ENCODE peak calls at places on chromosomes 16 and 17, in nine cellular contexts. W is upper lobe of right lung; A is CD4-positive, alpha-beta T cell; Y is tibial nerve; N is thoracic aorta; C is fibroblast of lung; H is neural progenitor cell; O is PC-9; F is tibial artery. B is an unnamed sample. For H3K9me3, the result is how much of the 10 kb centered on the place peaks cover.

GRCh38 chr16:66427871-66428681 is 981 bp downstream of the BEAN1 start:
- DNase-seq in H (peak), N (no peak), F (no peak), C (peak), O (no peak), A (no peak), Y (no peak), W (no peak), B (no peak)

GRCh38 chr17:9456265-9456664 is 119.4 kb downstream of the STX8 start:
- DNase-seq in N (no peak), F (no peak), C (no peak), O (no peak), H (no peak), Y (no peak), W (no peak), A (no peak), B (no peak)

GRCh38 chr17:18246880-18247612 is 11.5 kb downstream of the FLII start:
- DNase-seq in H (peak), Y (peak), F (no peak), W (peak), O (peak), A (no peak), C (peak), N (no peak), B (no peak)

GRCh38 chr17:19248923-19249574 is 11.9 kb downstream of the EPN2 start:
- DNase-seq in N (no peak), O (peak), C (peak), A (no peak), F (peak), W (peak), Y (no peak), H (no peak), B (no peak)

GRCh38 chr16:71282943-71283342 is 6.3 kb downstream of the CMTR2 start:
- DNase-seq in H (no peak), N (no peak), F (no peak), Y (no peak), C (no peak), W (no peak), O (no peak), A (no peak), B (no peak)

GRCh38 chr17:34451313-34451712 is 88.3 kb upstream of the CCL1 start:
- DNase-seq in F (no peak), H (no peak), N (no peak), A (no peak), Y (no peak), W (no peak), O (no peak), C (no peak), B (no peak)

GRCh38 chr17:32854834-32855389 is 22.0 kb downstream of the MYO1D start:
- DNase-seq in C (no peak), Y (no peak), N (no peak), F (no peak), A (no peak), O (no peak), H (no peak), W (no peak), B (no peak)

GRCh38 chr17:8825802-8826201 is 26.6 kb upstream of the MFSD6L start:
- DNase-seq in H (no peak), F (no peak), N (no peak), O (no peak), Y (no peak), A (no peak), W (no peak), C (no peak), B (no peak)

GRCh38 chr16:80210787-80211186 is 330.0 kb upstream of the DYNLRB2 start:
- DNase-seq in Y (no peak), W (no peak), F (no peak), C (no peak), H (no peak), O (no peak), N (no peak), A (no peak), B (no peak)

GRCh38 chr17:28327031-28327607 is 8.1 kb downstream of the TMEM97 start:
- DNase-seq in W (no peak), F (no peak), Y (no peak), C (no peak), A (no peak), N (no peak), O (no peak), H (no peak), B (no peak)

GRCh38 chr16:14135704-14136103 is 64.6 kb downstream of the MRTFB start:
- DNase-seq in Y (no peak), F (no peak), W (no peak), A (no peak), H (no peak), O (no peak), N (no peak), C (no peak), B (no peak)

GRCh38 chr16:27315333-27316037 is 1.7 kb downstream of the IL4R start:
- DNase-seq in H (peak), Y (no peak), A (peak), C (peak), W (peak), F (peak), O (peak), N (peak), B (no peak)

GRCh38 chr17:19346351-19347255 is 15.9 kb downstream of the B9D1 start:
- DNase-seq in W (peak), N (peak), C (peak), O (peak), F (peak), A (no peak), H (no peak), Y (peak), B (no peak)

GRCh38 chr17:50805486-50805885 is 29.9 kb upstream of the WFIKKN2 start:
- DNase-seq in H (no peak), W (no peak), F (no peak), A (no peak), O (no peak), N (no peak), C (no peak), Y (no peak), B (no peak)

GRCh38 chr16:81443688-81444447 is 740 bp upstream of the CMIP start:
- DNase-seq in C (no peak), W (peak), A (no peak), Y (no peak), F (no peak), O (no peak), N (no peak), H (no peak), B (no peak)

GRCh38 chr17:78272181-78272913 is 40.9 kb downstream of the TMEM235 start:
- DNase-seq in A (peak), W (peak), C (peak), F (no peak), H (peak), Y (no peak), O (peak), N (no peak), B (peak)

GRCh38 chr17:82598256-82599011 is 49.8 kb downstream of the WDR45B start:
- DNase-seq in Y (no peak), O (no peak), C (peak), W (no peak), H (no peak), A (no peak), F (no peak), N (no peak), B (no peak)

GRCh38 chr17:31549121-31549524 is 157.6 kb downstream of the RAB11FIP4 start:
- DNase-seq in A (no peak), H (no peak), C (no peak), F (no peak), N (no peak), W (no peak), Y (no peak), O (no peak), B (no peak)

GRCh38 chr16:88511911-88512310 is 58.3 kb upstream of the ZC3H18 start:
- DNase-seq in H (no peak), A (no peak), W (no peak), O (no peak), N (no peak), C (no peak), Y (no peak), F (no peak), B (no peak)

GRCh38 chr17:72494576-72494975 is 373.8 kb downstream of the SOX9 start:
- DNase-seq in A (no peak), N (no peak), H (no peak), C (no peak), F (no peak), Y (no peak), W (no peak), O (no peak), B (no peak)

GRCh38 chr16:86818701-86819522 is 240.6 kb downstream of the FOXL1 start:
- DNase-seq in O (no peak), H (no peak), F (no peak), W (no peak), A (no peak), Y (no peak), N (no peak), C (no peak), B (no peak)

GRCh38 chr16:48963901-48964615 is 317.6 kb downstream of the CBLN1 start:
- DNase-seq in A (no peak), F (no peak), O (no peak), W (no peak), C (peak), H (no peak), N (no peak), Y (no peak), B (no peak)

GRCh38 chr16:30421010-30421409 is 8.8 kb downstream of the DCTPP1 start:
- DNase-seq in F (no peak), H (no peak), W (no peak), C (no peak), Y (no peak), A (no peak), O (no peak), N (no peak), B (no peak)

GRCh38 chr17:7191571-7192270 is 12.6 kb upstream of the ASGR1 start:
- DNase-seq in W (no peak), O (no peak), A (no peak), F (no peak), N (no peak), C (peak), H (peak), Y (no peak), B (no peak)

GRCh38 chr16:86681440-86681838 is 103.1 kb downstream of the FOXL1 start:
- DNase-seq in O (no peak), F (peak), H (no peak), W (no peak), A (no peak), Y (peak), N (peak), C (peak), B (no peak)

GRCh38 chr17:58388302-58389190 is 28.8 kb downstream of the RNF43 start:
- DNase-seq in A (no peak), C (peak), O (no peak), F (no peak), N (no peak), W (no peak), Y (no peak), H (no peak), B (no peak)

GRCh38 chr16:66127459-66128362 is 238.8 kb upstream of the CDH5 start:
- DNase-seq in C (peak), O (no peak), F (peak), H (peak), W (no peak), N (no peak), Y (no peak), A (no peak), B (no peak)

GRCh38 chr17:74737299-74738050 is 419 bp downstream of the RAB37 start:
- DNase-seq in O (no peak), A (peak), Y (no peak), C (peak), N (no peak), F (no peak), W (no peak), H (peak), B (peak)

GRCh38 chr17:42340691-42341127 is 47.5 kb downstream of the STAT3 start:
- DNase-seq in H (no peak), O (no peak), Y (no peak), C (no peak), F (no peak), A (no peak), W (no peak), N (no peak), B (no peak)

GRCh38 chr17:14318109-14318905 is 17.4 kb downstream of the HS3ST3B1 start:
- DNase-seq in A (no peak), O (no peak), Y (no peak), H (no peak), F (no peak), N (no peak), C (no peak), W (no peak), B (no peak)

GRCh38 chr17:8137645-8138342 is 13.9 kb upstream of the HES7 start:
- DNase-seq in A (no peak), F (peak), O (no peak), W (no peak), C (no peak), H (no peak), N (no peak), Y (no peak), B (no peak)

GRCh38 chr16:75764154-75764768 is 38.0 kb upstream of the CPHXL start:
- DNase-seq in N (no peak), W (no peak), Y (no peak), F (peak), O (peak), H (peak), C (peak), A (peak), B (peak)

GRCh38 chr16:21685034-21685455 is 21.3 kb downstream of the OTOA start:
- DNase-seq in A (no peak), Y (no peak), F (no peak), W (no peak), O (no peak), H (peak), C (no peak), N (no peak), B (no peak)

GRCh38 chr16:75632857-75633256 is 9.8 kb upstream of the ADAT1 start:
- DNase-seq in W (no peak), O (no peak), Y (no peak), F (no peak), H (no peak), C (no peak), N (no peak), A (no peak), B (no peak)

GRCh38 chr16:83744521-83744981 is 63.2 kb upstream of the HSBP1 start:
- DNase-seq in A (no peak), C (peak), O (peak), N (no peak), F (peak), W (peak), Y (no peak), H (no peak), B (no peak)

GRCh38 chr17:38703742-38704644 is 1.1 kb upstream of the MLLT6 start:
- DNase-seq in W (peak), O (peak), H (peak), N (no peak), C (no peak), A (peak), F (peak), Y (peak), B (peak)

GRCh38 chr16:22333457-22333994 is 36.3 kb downstream of the POLR3E start:
- DNase-seq in Y (no peak), H (no peak), O (no peak), C (no peak), N (no peak), A (no peak), F (peak), W (no peak), B (no peak)

GRCh38 chr16:54355251-54355650 is 68.7 kb upstream of the IRX3 start:
- DNase-seq in A (no peak), O (no peak), H (no peak), N (no peak), W (no peak), C (peak), F (no peak), Y (no peak), B (no peak)

GRCh38 chr17:1714488-1714979 is 4.4 kb upstream of the TLCD2 start:
- DNase-seq in W (peak), C (peak), F (peak), N (peak), A (no peak), Y (peak), O (peak), H (peak), B (no peak)

GRCh38 chr17:11997147-11997971 is at the start of gene ZNF18:
- DNase-seq in O (peak), H (peak), A (peak), C (peak), N (peak), W (peak), Y (peak), F (peak), B (peak)

GRCh38 chr16:35306915-35307314 is 1847.5 kb downstream of the TP53TG3F start:
- DNase-seq in H (no peak), Y (no peak), O (no peak), C (no peak), W (no peak), N (no peak), A (no peak), F (no peak), B (no peak)

GRCh38 chr16:35296962-35297653 is 1837.7 kb downstream of the TP53TG3F start:
- DNase-seq in C (no peak), A (no peak), N (no peak), Y (no peak), W (no peak), F (no peak), H (no peak), O (no peak), B (no peak)

GRCh38 chr16:35298460-35299243 is 1839.2 kb downstream of the TP53TG3F start:
- DNase-seq in C (no peak), O (no peak), Y (no peak), N (no peak), W (no peak), H (no peak), A (no peak), F (no peak), B (no peak)

GRCh38 chr16:35305476-35305875 is 1846.1 kb downstream of the TP53TG3F start:
- DNase-seq in Y (no peak), F (no peak), C (no peak), O (no peak), W (no peak), N (no peak), A (no peak), H (no peak), B (no peak)

DNA sequence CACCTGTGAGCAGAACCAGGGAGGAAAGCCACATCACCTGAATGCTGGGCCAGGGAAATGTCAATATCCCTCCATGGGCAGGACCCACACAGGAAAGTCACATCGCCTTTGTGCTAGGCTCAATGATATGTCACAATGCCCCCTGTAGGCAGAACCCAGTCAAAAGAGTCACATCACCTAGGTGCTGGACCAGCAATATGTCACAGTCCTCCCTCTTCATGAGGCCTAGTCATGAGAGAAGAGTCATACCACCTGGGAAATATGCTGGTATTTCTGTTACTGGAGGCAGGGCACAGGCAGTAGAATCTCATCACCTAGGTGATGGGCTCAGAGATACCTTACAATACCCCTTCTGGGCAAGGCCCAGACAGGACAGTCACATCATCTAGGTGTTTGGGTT is 1843.4 kb downstream of the TP53TG3F start:
- DNase-seq in O (no peak), A (no peak), H (no peak), F (no peak), N (no peak), Y (no peak), W (no peak), C (no peak), B (no peak)
- H3K9me3 ChIP-seq in O (under half), A (under half), H (under half), F (under half), N (under half), Y (under half), W (under half), C (under half), B (under half)

DNA sequence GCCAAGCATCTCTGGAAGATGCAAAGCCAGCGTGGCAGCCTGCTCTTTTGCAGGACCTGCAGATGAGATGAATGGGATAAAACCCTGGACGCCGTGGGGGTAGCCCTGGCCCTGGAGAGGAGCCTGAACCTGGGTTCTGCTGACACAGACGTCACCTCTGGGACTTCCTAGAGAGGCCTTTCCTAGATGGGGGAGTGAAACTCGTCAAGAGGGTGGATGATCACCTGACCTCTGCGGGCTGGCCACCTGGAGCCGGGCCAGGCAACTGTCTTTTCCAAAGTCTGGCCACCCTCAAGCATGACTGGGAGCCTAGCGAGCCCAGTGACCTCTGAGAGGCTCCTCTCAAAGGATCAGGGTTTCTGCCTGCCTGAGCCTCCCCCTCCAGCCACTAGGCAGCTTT is 529.0 kb downstream of the KCNJ18 start:
- DNase-seq in Y (no peak), N (no peak), O (no peak), A (no peak), W (peak), C (no peak), H (no peak), F (no peak), B (no peak)
- H3K9me3 ChIP-seq in Y (under half), N (under half), O (under half), A (under half), W (under half), C (under half), H (under half), F (under half), B (under half)

DNA sequence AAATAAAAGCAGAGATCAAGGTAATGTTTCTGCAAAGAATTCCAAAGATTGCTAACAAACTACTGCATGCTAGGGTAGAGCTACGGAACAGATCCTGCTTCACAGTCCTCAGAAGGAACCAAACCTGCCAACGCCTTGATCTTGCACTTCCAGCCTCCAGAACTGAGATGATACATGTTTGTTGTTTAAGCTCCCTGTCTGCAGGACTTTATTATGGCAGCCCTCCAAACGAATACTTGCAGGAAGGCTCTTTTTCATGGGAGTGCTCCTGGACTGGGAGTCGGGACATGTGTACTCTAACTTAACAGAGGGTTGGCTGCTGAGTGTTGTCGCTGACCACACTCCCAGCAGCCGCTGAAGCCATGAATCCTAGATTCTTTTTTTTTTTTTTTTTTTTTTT is 808.8 kb upstream of the EEF2KMT start:
- DNase-seq in W (no peak), Y (no peak), A (no peak), F (no peak), O (no peak), C (peak), H (no peak), N (no peak), B (no peak)
- H3K9me3 ChIP-seq in W (under half), Y (under half), A (under half), F (under half), O (under half), C (under half), H (under half), N (under half), B (under half)

DNA sequence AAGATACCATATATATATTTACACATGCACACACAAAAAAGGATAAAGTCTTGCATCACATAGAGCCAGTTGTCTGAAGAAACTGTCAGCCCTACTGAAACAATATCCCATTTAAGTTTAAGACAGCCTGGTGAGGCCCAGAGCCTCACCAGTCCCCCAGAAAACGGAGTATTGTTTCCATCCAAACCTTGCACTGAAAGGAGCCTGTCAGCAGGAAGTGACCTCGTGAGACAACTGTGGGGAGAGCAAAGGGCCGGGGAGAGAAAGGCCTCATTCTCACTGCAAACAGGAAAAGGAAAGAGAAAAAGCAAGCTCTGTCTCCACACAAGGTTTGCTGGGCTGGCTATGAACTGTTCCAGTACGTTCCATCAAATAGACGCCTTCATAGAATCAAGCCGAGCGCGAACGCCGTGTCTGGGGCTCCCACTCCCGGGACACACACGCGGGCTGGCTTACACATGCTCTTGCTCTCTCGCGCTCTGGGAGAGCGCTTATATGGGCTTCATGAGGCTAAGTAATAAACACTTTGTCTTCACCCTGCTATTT is 44.4 kb upstream of the ZFHX3 start:
- DNase-seq in H (no peak), A (no peak), F (no peak), N (no peak), C (no peak), W (no peak), O (no peak), Y (no peak), B (no peak)
- H3K9me3 ChIP-seq in H (under half), A (under half), F (under half), N (under half), C (under half), W (under half), O (under half), Y (under half), B (under half)